ENCODE peak calls at places on chromosomes 11 and 22, in five cellular contexts. D, V, R, T and E are unnamed samples. For H3K27me3 and H3K4me1, the result is how much of the 10 kb centered on the place peaks cover.

GRCh38 chr22:27135582-27135981 is 478.2 kb downstream of the MIAT start:
- DNase-seq in D (no peak), V (no peak), R (no peak), T (no peak), E (no peak)

GRCh38 chr22:37763652-37764051 is 44.1 kb upstream of the GCAT start:
- DNase-seq in D (no peak), V (no peak), R (no peak), T (no peak), E (no peak)

GRCh38 chr22:36823177-36823839 is 6.5 kb upstream of the PVALB start:
- DNase-seq in D (no peak), V (no peak), R (no peak), T (no peak), E (no peak)

GRCh38 chr11:45412521-45412920 is 126.4 kb upstream of the SYT13 start:
- DNase-seq in D (no peak), V (no peak), R (no peak), T (no peak), E (no peak)

GRCh38 chr11:78840190-78840589 is 265.5 kb upstream of the NARS2 start:
- DNase-seq in D (no peak), V (no peak), R (no peak), T (no peak), E (no peak)

GRCh38 chr11:20119315-20119714 is 41.0 kb downstream of the DBX1 start:
- DNase-seq in D (no peak), V (no peak), R (no peak), T (no peak), E (no peak)

GRCh38 chr11:58829736-58830135 is 14.8 kb downstream of the GLYATL2 start:
- DNase-seq in D (no peak), V (no peak), R (no peak), T (no peak), E (no peak)

GRCh38 chr11:107744736-107745135 is 32.9 kb upstream of the SLN start:
- DNase-seq in D (no peak), V (no peak), R (no peak), T (no peak), E (no peak)

GRCh38 chr11:77431813-77432212 is 42.1 kb downstream of the PAK1 start:
- DNase-seq in D (no peak), V (no peak), R (no peak), T (no peak), E (no peak)

GRCh38 chr22:48251629-48252028 is 1489.2 kb downstream of the TBC1D22A start:
- DNase-seq in D (no peak), V (no peak), R (no peak), T (no peak), E (no peak)

GRCh38 chr22:37012262-37012904 is 6.9 kb downstream of the TST start:
- DNase-seq in D (no peak), V (peak), R (peak), T (no peak), E (peak)

GRCh38 chr11:134246678-134247077 is 6.5 kb downstream of the THYN1 start:
- DNase-seq in D (no peak), V (no peak), R (no peak), T (no peak), E (no peak)

GRCh38 chr22:20552450-20552894 is 45.1 kb downstream of the MED15 start:
- DNase-seq in D (peak), V (peak), R (no peak), T (peak), E (peak)

GRCh38 chr22:50729391-50730012 is 8.5 kb upstream of the ACR start:
- DNase-seq in D (no peak), V (no peak), R (no peak), T (no peak), E (no peak)

GRCh38 chr11:44804449-44805151 is 77.8 kb downstream of the TSPAN18 start:
- DNase-seq in D (no peak), V (no peak), R (no peak), T (no peak), E (no peak)

GRCh38 chr22:20062766-20063083 is 17.3 kb upstream of the DGCR8 start:
- DNase-seq in D (no peak), V (no peak), R (no peak), T (no peak), E (no peak)

GRCh38 chr11:66725646-66726045 is 3.4 kb downstream of the SPTBN2 start:
- DNase-seq in D (no peak), V (no peak), R (no peak), T (no peak), E (no peak)

GRCh38 chr11:114832532-114833125 is 154.3 kb downstream of the NXPE2 start:
- DNase-seq in D (no peak), V (no peak), R (no peak), T (no peak), E (no peak)

GRCh38 chr11:133531450-133531849 is 851 bp downstream of the OPCML start:
- DNase-seq in D (no peak), V (no peak), R (no peak), T (no peak), E (no peak)

DNA sequence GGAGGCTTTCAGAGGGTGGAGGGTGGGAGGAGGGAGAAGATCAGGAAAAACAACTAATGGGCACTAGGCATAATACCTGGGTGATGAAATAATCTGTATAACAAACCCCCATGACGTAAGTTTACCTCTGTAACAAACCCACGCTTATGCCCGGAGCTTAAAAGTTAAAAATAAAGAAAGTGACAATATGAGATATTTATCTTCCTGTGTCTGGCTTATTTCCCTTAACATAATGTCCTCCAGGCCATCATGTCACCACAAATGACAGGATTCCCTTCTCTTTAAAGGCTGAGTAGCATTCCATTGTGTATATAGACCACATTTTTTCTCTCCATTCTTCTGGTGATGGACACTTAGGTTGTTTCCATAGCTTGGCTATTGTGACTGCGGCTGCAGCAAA is 79.5 kb downstream of the BARX2 start:
- DNase-seq in D (no peak), V (no peak), R (no peak), T (no peak), E (no peak)
- H3K27me3 ChIP-seq in D (under half), V (under half), R (under half), T (under half), E (under half)

DNA sequence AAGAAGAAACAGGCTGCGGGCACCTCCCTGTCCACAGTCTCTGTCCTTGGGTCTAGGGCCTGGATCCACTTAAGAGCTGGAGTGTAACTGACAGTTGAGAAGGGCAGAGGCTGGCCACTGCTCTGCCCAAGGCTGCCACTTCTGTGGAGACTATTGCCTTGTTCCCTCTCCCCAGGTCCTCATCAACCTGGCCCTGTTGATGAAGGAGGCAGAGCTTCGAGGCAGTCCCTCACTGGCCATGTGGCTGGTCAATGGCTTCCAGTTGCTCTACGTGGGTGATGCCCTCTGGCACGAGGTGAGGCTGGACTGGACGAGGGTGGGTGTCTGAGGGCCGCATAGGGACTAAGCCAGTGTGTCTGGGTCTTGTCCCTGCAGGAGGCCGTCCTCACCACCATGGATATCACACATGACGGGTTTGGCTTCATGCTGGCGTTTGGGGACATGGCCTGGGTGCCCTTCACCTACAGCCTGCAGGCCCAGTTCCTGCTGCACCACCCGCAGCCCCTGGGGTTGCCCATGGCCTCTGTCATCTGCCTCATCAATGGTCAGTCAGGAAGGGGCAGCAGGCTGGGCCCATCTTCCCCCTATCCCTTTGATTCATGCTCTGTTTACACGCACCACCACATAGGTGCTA is 2.8 kb downstream of the ZNHIT2 start:
- DNase-seq in D (no peak), V (no peak), R (no peak), T (no peak), E (no peak)
- TF ChIP-seq POLR2A in D (no peak), V (no peak), R (no peak), T (no peak), E (no peak)

DNA sequence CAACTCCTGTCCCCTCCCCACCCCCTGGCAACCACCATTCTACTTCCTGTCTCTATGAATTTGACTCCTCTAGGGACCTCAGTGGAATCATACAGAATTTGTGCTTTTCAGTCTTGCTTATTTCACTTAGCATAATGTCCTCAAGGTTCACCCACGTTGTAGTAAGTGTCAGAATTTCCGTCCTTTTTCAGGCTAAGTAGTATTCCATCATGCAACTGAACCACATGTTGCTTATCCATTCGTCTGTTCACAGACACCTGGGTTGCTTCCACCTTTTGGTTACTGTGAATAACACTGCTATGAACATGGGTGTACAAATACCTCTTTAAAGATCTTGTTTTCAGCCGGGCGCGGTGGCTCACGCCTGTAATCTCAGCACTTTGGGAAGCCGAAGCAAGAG is 16.5 kb downstream of the CELSR1 start:
- DNase-seq in D (no peak), V (no peak), R (no peak), T (no peak), E (no peak)
- H3K4me1 ChIP-seq in D (under half), V (under half), R (under half), T (under half), E (under half)

DNA sequence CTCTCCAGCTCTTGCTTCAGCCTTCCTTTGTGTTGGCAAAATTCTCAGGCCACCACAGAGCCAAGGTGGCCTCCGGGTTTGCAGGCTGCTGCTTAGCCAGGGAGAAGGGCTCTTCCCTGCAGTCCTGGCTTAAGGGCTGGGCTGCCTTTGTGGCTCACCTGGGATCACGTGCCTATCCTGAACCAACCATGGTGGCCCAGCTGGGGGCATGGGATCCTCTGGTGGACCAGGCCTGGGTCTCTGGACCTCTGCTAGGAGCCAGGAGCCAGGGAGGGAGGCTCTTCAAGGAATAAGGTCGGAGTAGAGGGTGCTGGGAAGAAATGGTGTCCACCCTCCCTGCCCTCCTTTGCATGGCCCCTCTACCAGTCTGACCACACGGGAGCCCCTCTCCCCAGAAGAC is 43.9 kb downstream of the CACNA1I start:
- DNase-seq in D (no peak), V (no peak), R (no peak), T (no peak), E (no peak)
- H3K27me3 ChIP-seq in D (under half), V (half or more), R (under half), T (under half), E (under half)